ENCODE peak calls at places on chromosome 13, in nine cellular contexts. One of them, this sample, is unnamed.

GRCh38 chr13:30149248-30149647 is 158.1 kb downstream of the KATNAL1 start:
- DNase-seq in activated T-helper 1 cell treated with Interleukin-2 at 50 U/mL for 16 hours: no peak
- DNase-seq in CD8-positive, alpha-beta T cell: no peak
- DNase-seq in BJ: no peak
- DNase-seq in stimulated activated CD4-positive, alpha-beta T cell treated with anti-CD3 and anti-CD28 coated beads, Interleukin-2, amount 100 ng/mL, for 48 hours: no peak
- DNase-seq in stromal cell of bone marrow: no peak
- DNase-seq in Calu3: no peak
- DNase-seq in neural crest cell: no peak
- DNase-seq in activated CD8-positive, alpha-beta memory T cell treated with anti-CD3 and anti-CD28 coated beads, Interleukin-2, amount 10 ng/mL, durations not matched to agents 7 days and 5 days: no peak
- DNase-seq in this sample: no peak

GRCh38 chr13:99605417-99606321 is 104.4 kb downstream of the TM9SF2 start:
- DNase-seq in BJ: no peak
- DNase-seq in activated T-helper 1 cell treated with Interleukin-2 at 50 U/mL for 16 hours: peak
- DNase-seq in stimulated activated CD4-positive, alpha-beta T cell treated with anti-CD3 and anti-CD28 coated beads, Interleukin-2, amount 100 ng/mL, for 48 hours: peak
- DNase-seq in CD8-positive, alpha-beta T cell: peak
- DNase-seq in neural crest cell: peak
- DNase-seq in activated CD8-positive, alpha-beta memory T cell treated with anti-CD3 and anti-CD28 coated beads, Interleukin-2, amount 10 ng/mL, durations not matched to agents 7 days and 5 days: peak
- DNase-seq in Calu3: peak
- DNase-seq in stromal cell of bone marrow: no peak
- DNase-seq in this sample: peak

GRCh38 chr13:110394371-110394841 is 87.3 kb downstream of the COL4A2 start:
- DNase-seq in stromal cell of bone marrow: no peak
- DNase-seq in stimulated activated CD4-positive, alpha-beta T cell treated with anti-CD3 and anti-CD28 coated beads, Interleukin-2, amount 100 ng/mL, for 48 hours: no peak
- DNase-seq in BJ: no peak
- DNase-seq in activated T-helper 1 cell treated with Interleukin-2 at 50 U/mL for 16 hours: no peak
- DNase-seq in activated CD8-positive, alpha-beta memory T cell treated with anti-CD3 and anti-CD28 coated beads, Interleukin-2, amount 10 ng/mL, durations not matched to agents 7 days and 5 days: no peak
- DNase-seq in Calu3: no peak
- DNase-seq in neural crest cell: no peak
- DNase-seq in CD8-positive, alpha-beta T cell: no peak
- DNase-seq in this sample: no peak

GRCh38 chr13:50521750-50522149 is 321.7 kb downstream of the DLEU7 start:
- DNase-seq in neural crest cell: no peak
- DNase-seq in BJ: no peak
- DNase-seq in stimulated activated CD4-positive, alpha-beta T cell treated with anti-CD3 and anti-CD28 coated beads, Interleukin-2, amount 100 ng/mL, for 48 hours: no peak
- DNase-seq in activated CD8-positive, alpha-beta memory T cell treated with anti-CD3 and anti-CD28 coated beads, Interleukin-2, amount 10 ng/mL, durations not matched to agents 7 days and 5 days: no peak
- DNase-seq in activated T-helper 1 cell treated with Interleukin-2 at 50 U/mL for 16 hours: no peak
- DNase-seq in stromal cell of bone marrow: no peak
- DNase-seq in Calu3: no peak
- DNase-seq in CD8-positive, alpha-beta T cell: no peak
- DNase-seq in this sample: no peak

GRCh38 chr13:87274209-87274819 is 396.9 kb upstream of the SLITRK5 start:
- DNase-seq in CD8-positive, alpha-beta T cell: no peak
- DNase-seq in stimulated activated CD4-positive, alpha-beta T cell treated with anti-CD3 and anti-CD28 coated beads, Interleukin-2, amount 100 ng/mL, for 48 hours: peak
- DNase-seq in BJ: no peak
- DNase-seq in activated T-helper 1 cell treated with Interleukin-2 at 50 U/mL for 16 hours: no peak
- DNase-seq in activated CD8-positive, alpha-beta memory T cell treated with anti-CD3 and anti-CD28 coated beads, Interleukin-2, amount 10 ng/mL, durations not matched to agents 7 days and 5 days: no peak
- DNase-seq in neural crest cell: peak
- DNase-seq in stromal cell of bone marrow: no peak
- DNase-seq in Calu3: peak
- DNase-seq in this sample: peak

GRCh38 chr13:88623150-88623549 is 952.0 kb downstream of the SLITRK5 start:
- DNase-seq in activated CD8-positive, alpha-beta memory T cell treated with anti-CD3 and anti-CD28 coated beads, Interleukin-2, amount 10 ng/mL, durations not matched to agents 7 days and 5 days: no peak
- DNase-seq in activated T-helper 1 cell treated with Interleukin-2 at 50 U/mL for 16 hours: no peak
- DNase-seq in neural crest cell: no peak
- DNase-seq in Calu3: no peak
- DNase-seq in CD8-positive, alpha-beta T cell: no peak
- DNase-seq in stromal cell of bone marrow: no peak
- DNase-seq in BJ: no peak
- DNase-seq in stimulated activated CD4-positive, alpha-beta T cell treated with anti-CD3 and anti-CD28 coated beads, Interleukin-2, amount 100 ng/mL, for 48 hours: no peak
- DNase-seq in this sample: no peak

GRCh38 chr13:40348096-40348679 is 318.3 kb downstream of the FOXO1 start:
- DNase-seq in stromal cell of bone marrow: no peak
- DNase-seq in neural crest cell: no peak
- DNase-seq in activated CD8-positive, alpha-beta memory T cell treated with anti-CD3 and anti-CD28 coated beads, Interleukin-2, amount 10 ng/mL, durations not matched to agents 7 days and 5 days: no peak
- DNase-seq in BJ: no peak
- DNase-seq in CD8-positive, alpha-beta T cell: no peak
- DNase-seq in stimulated activated CD4-positive, alpha-beta T cell treated with anti-CD3 and anti-CD28 coated beads, Interleukin-2, amount 100 ng/mL, for 48 hours: no peak
- DNase-seq in activated T-helper 1 cell treated with Interleukin-2 at 50 U/mL for 16 hours: no peak
- DNase-seq in Calu3: no peak
- DNase-seq in this sample: no peak

GRCh38 chr13:46296920-46297319 is 85.2 kb downstream of the LRRC63 start:
- DNase-seq in CD8-positive, alpha-beta T cell: no peak
- DNase-seq in stromal cell of bone marrow: peak
- DNase-seq in BJ: peak
- DNase-seq in activated T-helper 1 cell treated with Interleukin-2 at 50 U/mL for 16 hours: no peak
- DNase-seq in activated CD8-positive, alpha-beta memory T cell treated with anti-CD3 and anti-CD28 coated beads, Interleukin-2, amount 10 ng/mL, durations not matched to agents 7 days and 5 days: no peak
- DNase-seq in neural crest cell: no peak
- DNase-seq in Calu3: no peak
- DNase-seq in stimulated activated CD4-positive, alpha-beta T cell treated with anti-CD3 and anti-CD28 coated beads, Interleukin-2, amount 100 ng/mL, for 48 hours: no peak
- DNase-seq in this sample: no peak

GRCh38 chr13:110635405-110636002 is 20.2 kb downstream of the NAXD start:
- DNase-seq in stromal cell of bone marrow: no peak
- DNase-seq in stimulated activated CD4-positive, alpha-beta T cell treated with anti-CD3 and anti-CD28 coated beads, Interleukin-2, amount 100 ng/mL, for 48 hours: no peak
- DNase-seq in BJ: no peak
- DNase-seq in neural crest cell: no peak
- DNase-seq in Calu3: no peak
- DNase-seq in activated T-helper 1 cell treated with Interleukin-2 at 50 U/mL for 16 hours: no peak
- DNase-seq in activated CD8-positive, alpha-beta memory T cell treated with anti-CD3 and anti-CD28 coated beads, Interleukin-2, amount 10 ng/mL, durations not matched to agents 7 days and 5 days: no peak
- DNase-seq in CD8-positive, alpha-beta T cell: no peak
- DNase-seq in this sample: no peak

GRCh38 chr13:33318744-33319143 is 33.2 kb upstream of the STARD13 start:
- DNase-seq in stromal cell of bone marrow: no peak
- DNase-seq in stimulated activated CD4-positive, alpha-beta T cell treated with anti-CD3 and anti-CD28 coated beads, Interleukin-2, amount 100 ng/mL, for 48 hours: no peak
- DNase-seq in CD8-positive, alpha-beta T cell: no peak
- DNase-seq in activated T-helper 1 cell treated with Interleukin-2 at 50 U/mL for 16 hours: no peak
- DNase-seq in activated CD8-positive, alpha-beta memory T cell treated with anti-CD3 and anti-CD28 coated beads, Interleukin-2, amount 10 ng/mL, durations not matched to agents 7 days and 5 days: no peak
- DNase-seq in Calu3: no peak
- DNase-seq in BJ: no peak
- DNase-seq in neural crest cell: no peak
- DNase-seq in this sample: no peak

GRCh38 chr13:25204843-25205242 is 32.8 kb upstream of the AMER2 start:
- DNase-seq in BJ: no peak
- DNase-seq in stimulated activated CD4-positive, alpha-beta T cell treated with anti-CD3 and anti-CD28 coated beads, Interleukin-2, amount 100 ng/mL, for 48 hours: no peak
- DNase-seq in stromal cell of bone marrow: no peak
- DNase-seq in CD8-positive, alpha-beta T cell: no peak
- DNase-seq in neural crest cell: no peak
- DNase-seq in activated T-helper 1 cell treated with Interleukin-2 at 50 U/mL for 16 hours: no peak
- DNase-seq in activated CD8-positive, alpha-beta memory T cell treated with anti-CD3 and anti-CD28 coated beads, Interleukin-2, amount 10 ng/mL, durations not matched to agents 7 days and 5 days: no peak
- DNase-seq in Calu3: no peak
- DNase-seq in this sample: no peak

GRCh38 chr13:89554801-89555200 is 1792.7 kb upstream of the MIR17HG start:
- DNase-seq in activated T-helper 1 cell treated with Interleukin-2 at 50 U/mL for 16 hours: no peak
- DNase-seq in Calu3: no peak
- DNase-seq in stromal cell of bone marrow: no peak
- DNase-seq in CD8-positive, alpha-beta T cell: no peak
- DNase-seq in neural crest cell: no peak
- DNase-seq in activated CD8-positive, alpha-beta memory T cell treated with anti-CD3 and anti-CD28 coated beads, Interleukin-2, amount 10 ng/mL, durations not matched to agents 7 days and 5 days: no peak
- DNase-seq in stimulated activated CD4-positive, alpha-beta T cell treated with anti-CD3 and anti-CD28 coated beads, Interleukin-2, amount 100 ng/mL, for 48 hours: no peak
- DNase-seq in BJ: no peak
- DNase-seq in this sample: no peak

GRCh38 chr13:75871059-75871458 is 234.9 kb downstream of the LMO7 start:
- DNase-seq in activated CD8-positive, alpha-beta memory T cell treated with anti-CD3 and anti-CD28 coated beads, Interleukin-2, amount 10 ng/mL, durations not matched to agents 7 days and 5 days: no peak
- DNase-seq in BJ: no peak
- DNase-seq in CD8-positive, alpha-beta T cell: no peak
- DNase-seq in stimulated activated CD4-positive, alpha-beta T cell treated with anti-CD3 and anti-CD28 coated beads, Interleukin-2, amount 100 ng/mL, for 48 hours: no peak
- DNase-seq in Calu3: no peak
- DNase-seq in stromal cell of bone marrow: no peak
- DNase-seq in activated T-helper 1 cell treated with Interleukin-2 at 50 U/mL for 16 hours: no peak
- DNase-seq in neural crest cell: no peak
- DNase-seq in this sample: no peak

GRCh38 chr13:112968380-112968909 is 569 bp upstream of the MCF2L start:
- DNase-seq in BJ: no peak
- DNase-seq in stimulated activated CD4-positive, alpha-beta T cell treated with anti-CD3 and anti-CD28 coated beads, Interleukin-2, amount 100 ng/mL, for 48 hours: peak
- DNase-seq in CD8-positive, alpha-beta T cell: peak
- DNase-seq in activated T-helper 1 cell treated with Interleukin-2 at 50 U/mL for 16 hours: peak
- DNase-seq in Calu3: peak
- DNase-seq in stromal cell of bone marrow: no peak
- DNase-seq in neural crest cell: no peak
- DNase-seq in activated CD8-positive, alpha-beta memory T cell treated with anti-CD3 and anti-CD28 coated beads, Interleukin-2, amount 10 ng/mL, durations not matched to agents 7 days and 5 days: no peak
- DNase-seq in this sample: peak

GRCh38 chr13:103539265-103539664 is 473.0 kb upstream of the SLC10A2 start:
- DNase-seq in stimulated activated CD4-positive, alpha-beta T cell treated with anti-CD3 and anti-CD28 coated beads, Interleukin-2, amount 100 ng/mL, for 48 hours: no peak
- DNase-seq in neural crest cell: peak
- DNase-seq in CD8-positive, alpha-beta T cell: no peak
- DNase-seq in activated CD8-positive, alpha-beta memory T cell treated with anti-CD3 and anti-CD28 coated beads, Interleukin-2, amount 10 ng/mL, durations not matched to agents 7 days and 5 days: no peak
- DNase-seq in Calu3: no peak
- DNase-seq in stromal cell of bone marrow: no peak
- DNase-seq in BJ: no peak
- DNase-seq in activated T-helper 1 cell treated with Interleukin-2 at 50 U/mL for 16 hours: no peak
- DNase-seq in this sample: no peak